ENCODE peak calls at places on chromosome 1, in five cellular contexts. H is tibial artery, E is ovary, Q is GM12864, C is epithelial cell of proximal tubule. L is an unnamed sample.
A peak's percentile ranks its signal among the peaks of the same experiment; 100 is the strongest.

GRCh38 chr1:200795151-200795550 is 56.5 kb downstream of the CAMSAP2 start:
- DNase-seq in H (no peak), Q (no peak), E (no peak), C (no peak), L (no peak)

GRCh38 chr1:221315330-221315729 is 426.6 kb downstream of the DUSP10 start:
- DNase-seq in E (no peak), C (no peak), Q (no peak), H (no peak), L (no peak)

GRCh38 chr1:193185861-193186714 is at the start of gene B3GALT2:
- DNase-seq in Q (no peak), E (no peak), H (no peak), C (no peak), L (no peak)

GRCh38 chr1:15094719-15095491 is 58.6 kb upstream of the TMEM51 start:
- DNase-seq in H (no peak), C (no peak), E (no peak), Q (no peak), L (no peak)

GRCh38 chr1:11692899-11693590 is 1.5 kb downstream of the DRAXIN start:
- DNase-seq in Q (no peak), E (no peak), H (no peak), C (peak; percentile 26), L (peak; percentile 39)

GRCh38 chr1:9257851-9258250 is 23.3 kb downstream of the H6PD start:
- DNase-seq in C (no peak), Q (no peak), H (no peak), E (no peak), L (no peak)

GRCh38 chr1:179707406-179707805 is 35.7 kb upstream of the FAM163A start:
- DNase-seq in Q (no peak), E (no peak), C (no peak), H (no peak), L (peak; percentile 26)

GRCh38 chr1:24955161-24955560 is 25.1 kb upstream of the RUNX3 start:
- DNase-seq in H (no peak), Q (no peak), C (no peak), E (no peak), L (no peak)

GRCh38 chr1:77218477-77219165 is 609 bp downstream of the PIGK start:
- DNase-seq in Q (no peak), E (no peak), C (no peak), H (no peak), L (no peak)

GRCh38 chr1:212752256-212752933 is 39.2 kb downstream of the NSL1 start:
- DNase-seq in E (no peak), C (no peak), Q (no peak), H (no peak), L (no peak)

GRCh38 chr1:97202481-97202880 is 480.9 kb downstream of the PTBP2 start:
- DNase-seq in Q (no peak), C (no peak), E (no peak), H (no peak), L (no peak)

GRCh38 chr1:152917794-152918193 is 9.4 kb downstream of the IVL start:
- DNase-seq in H (no peak), C (no peak), Q (no peak), E (no peak), L (no peak)

GRCh38 chr1:176211395-176212165 is 4.5 kb upstream of the COP1 start:
- DNase-seq in Q (no peak), E (no peak), C (no peak), H (no peak), L (no peak)

GRCh38 chr1:24108334-24109165 is 3.4 kb downstream of the MYOM3 start:
- DNase-seq in H (no peak), C (peak; percentile 65), Q (no peak), E (no peak), L (no peak)

GRCh38 chr1:169970114-169970513 is 76.4 kb upstream of the SCYL3 start:
- DNase-seq in Q (no peak), E (no peak), C (no peak), H (no peak), L (no peak)

GRCh38 chr1:162089748-162090147 is 20.3 kb downstream of the NOS1AP start:
- DNase-seq in Q (no peak), E (no peak), C (no peak), H (no peak), L (no peak)

GRCh38 chr1:192489748-192490147 is 85.8 kb upstream of the RGS1 start:
- DNase-seq in H (peak; percentile 74), C (peak; percentile 95), E (peak; percentile 45), Q (no peak), L (peak; percentile 79)

GRCh38 chr1:197103295-197103694 is 36.2 kb upstream of the F13B start:
- DNase-seq in Q (no peak), E (no peak), H (no peak), C (no peak), L (no peak)

GRCh38 chr1:167797005-167797404 is 75.2 kb downstream of the MPZL1 start:
- DNase-seq in Q (no peak), C (peak; percentile 99), H (peak; percentile 90), E (peak; percentile 76), L (peak; percentile 66)

GRCh38 chr1:110035236-110035752 is 870 bp downstream of the STRIP1 start:
- DNase-seq in E (no peak), H (no peak), C (no peak), Q (no peak), L (no peak)

GRCh38 chr1:173867141-173867752 is 542 bp downstream of the GAS5 start:
- DNase-seq in H (no peak), E (peak; percentile 51), Q (no peak), C (no peak), L (no peak)

GRCh38 chr1:88401283-88401682 is 282.8 kb upstream of the PKN2 start:
- DNase-seq in C (no peak), Q (peak; percentile 38), H (no peak), E (no peak), L (no peak)

GRCh38 chr1:88398338-88398737 is 285.7 kb upstream of the PKN2 start:
- DNase-seq in H (no peak), Q (no peak), C (no peak), E (no peak), L (no peak)

GRCh38 chr1:88394958-88395357 is 289.1 kb upstream of the PKN2 start:
- DNase-seq in E (no peak), H (no peak), C (no peak), Q (no peak), L (no peak)

GRCh38 chr1:88404582-88404981 is 279.5 kb upstream of the PKN2 start:
- DNase-seq in E (no peak), C (no peak), H (no peak), Q (no peak), L (no peak)

DNA sequence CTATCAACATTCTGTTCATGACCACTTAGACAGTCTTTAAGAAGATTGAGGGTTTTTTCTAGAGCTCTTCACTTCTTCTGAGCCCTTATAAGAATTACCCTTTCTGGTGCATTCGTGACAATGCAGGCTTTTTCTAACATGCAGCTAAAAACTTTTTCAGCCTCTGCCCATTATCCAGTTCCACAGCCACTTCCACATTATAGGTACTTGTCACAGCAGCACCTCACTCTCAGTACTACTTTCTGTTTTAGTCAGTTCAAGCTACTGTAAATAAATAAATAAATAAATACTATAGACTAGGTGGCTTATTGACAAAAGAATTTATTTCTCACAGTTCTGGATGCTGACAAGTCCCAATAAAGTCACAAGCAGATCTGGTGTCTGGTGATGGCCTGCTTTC is 284.4 kb upstream of the PKN2 start:
- DNase-seq in E (no peak), H (no peak), C (no peak), Q (peak; percentile 40), L (no peak)
- TF ChIP-seq CTCF in E (no peak), H (no peak), C (no peak), Q (no peak), L (no peak)

DNA sequence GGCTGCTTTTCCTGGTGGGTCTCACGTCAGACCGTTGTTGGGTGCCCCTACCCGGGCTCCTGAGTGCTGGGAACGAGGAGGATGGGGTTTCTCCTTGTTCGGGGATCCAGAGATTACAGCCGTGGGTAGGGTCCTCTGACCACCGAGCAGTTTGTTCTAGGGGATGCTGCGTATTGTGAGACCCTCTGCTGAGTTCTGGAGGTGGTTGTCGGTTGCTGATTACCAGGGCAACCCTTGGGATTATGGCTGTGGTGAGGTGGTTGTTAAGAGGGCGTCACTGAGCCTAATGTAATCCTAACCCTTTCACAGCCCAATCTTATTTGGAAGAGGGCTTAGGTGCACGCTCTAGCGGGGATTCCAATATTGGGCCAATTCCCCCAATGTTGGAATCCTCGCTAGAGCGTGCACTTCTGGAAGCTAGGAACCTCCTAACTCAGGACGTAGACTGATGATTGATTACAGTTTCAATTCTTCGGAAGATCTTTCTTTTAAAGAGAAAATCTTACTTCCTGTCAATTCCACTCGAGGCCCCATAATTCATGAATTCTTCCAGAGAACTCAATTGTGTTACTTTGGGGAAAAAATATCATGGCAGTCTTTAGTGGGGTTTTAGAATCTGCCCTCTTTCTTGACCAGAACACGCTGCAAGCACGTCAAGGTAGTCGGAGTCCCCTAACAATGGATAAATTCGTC is 483 bp downstream of the TCEANC2 start:
- DNase-seq in Q (no peak), C (no peak), H (no peak), E (no peak), L (no peak)
- H3K4me3 ChIP-seq in Q (peak overlapping the region; percentile 78), C (peak overlapping the region; percentile 92), H (peak overlapping the region; percentile 77), E (peak overlapping the region; percentile 77), L (peak overlapping the region; percentile 99)

DNA sequence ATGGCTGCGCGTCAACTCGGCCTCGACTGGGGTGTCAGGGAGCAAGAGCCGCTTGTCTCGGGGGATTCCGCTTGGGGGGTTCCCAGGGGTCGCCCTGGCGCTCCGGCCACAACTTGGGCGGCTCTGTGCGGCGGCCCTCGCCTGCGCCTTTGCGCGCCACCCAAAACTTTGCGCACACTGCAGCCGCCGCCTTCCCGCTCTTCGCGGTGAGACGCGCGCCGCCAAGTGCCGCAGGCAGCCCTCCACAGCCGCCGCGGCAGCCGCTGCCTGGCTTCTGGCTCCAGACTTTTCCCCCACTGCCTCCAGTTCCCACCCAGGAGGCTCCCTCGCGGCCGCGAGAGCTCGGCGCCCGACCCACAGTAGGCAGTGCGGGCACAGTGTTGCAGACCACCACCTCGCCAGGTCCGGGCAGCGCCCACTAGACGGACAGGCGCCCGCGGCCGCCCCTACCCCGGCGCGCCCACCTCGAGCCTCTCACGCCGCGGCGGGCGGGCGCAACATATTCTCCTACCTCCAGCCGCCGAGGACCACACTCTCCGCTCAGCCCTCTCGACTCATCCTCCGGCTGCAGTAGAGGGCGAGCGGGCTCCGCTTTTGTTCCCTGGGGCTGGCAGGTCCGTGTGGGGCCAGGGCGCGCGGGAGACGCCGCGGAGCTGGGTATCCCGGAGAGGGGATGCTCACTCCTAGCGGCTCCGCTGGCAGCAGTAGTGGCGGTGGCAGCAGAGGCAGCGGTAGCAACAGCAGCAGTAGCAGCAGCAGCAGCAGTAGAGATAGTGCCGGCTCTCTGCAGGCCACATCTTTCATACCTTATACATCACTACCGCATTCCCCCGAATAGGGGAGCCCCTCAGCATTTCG is 296.6 kb downstream of the OMA1 start:
- DNase-seq in H (no peak), C (no peak), E (peak; percentile 43), Q (no peak), L (no peak)
- TF ChIP-seq CTCF in H (no peak), C (no peak), E (no peak), Q (no peak), L (no peak)

DNA sequence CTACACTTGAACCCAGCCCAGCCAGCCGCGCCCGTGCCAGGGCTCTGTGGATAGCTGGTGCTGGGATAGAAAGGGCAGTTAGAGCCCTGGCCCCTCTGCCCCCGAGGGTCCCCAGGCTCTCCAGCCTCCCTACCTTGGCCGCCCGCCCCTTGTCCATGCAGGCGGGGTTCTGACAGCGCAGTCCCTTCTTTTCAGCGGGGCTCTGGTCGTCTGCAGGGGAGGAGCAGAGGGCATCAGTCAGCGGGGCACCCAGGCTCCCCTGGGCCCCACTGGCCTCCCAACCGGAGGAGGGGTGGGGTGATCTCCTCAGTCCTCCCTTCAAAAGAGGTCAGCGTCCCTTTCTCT is 4.9 kb upstream of the PLEKHG5 start:
- DNase-seq in H (no peak), Q (no peak), C (no peak), E (no peak), L (no peak)
- H3K4me3 ChIP-seq in H (peak overlapping the region; percentile 55), Q (no peak overlapping the region), C (peak overlapping the region; percentile 73), E (no peak overlapping the region), L (peak overlapping the region; percentile 55)

L was measured in retinal pigment epithelial cell.